ENCODE peak calls at places on chromosomes 3 and 15, in four cellular contexts. R is hepatocyte, U is mesendoderm, J is ureter. Z is an unnamed sample.

GRCh38 chr15:23035964-23036566 is 3.3 kb downstream of the TUBGCP5 start:
- DNase-seq in J (no peak), U (peak; percentile 88), R (peak; percentile 57), Z (no peak)

GRCh38 chr15:77179541-77179998 is 108.7 kb upstream of the TSPAN3 start:
- DNase-seq in J (no peak), R (no peak), U (no peak), Z (no peak)

GRCh38 chr3:55330355-55330754 is 156.8 kb downstream of the WNT5A start:
- DNase-seq in J (no peak), U (peak; percentile 82), R (peak; percentile 80), Z (no peak)

GRCh38 chr3:132422531-132422930 is 5.2 kb downstream of the DNAJC13 start:
- DNase-seq in R (no peak), U (no peak), J (no peak), Z (no peak)

GRCh38 chr3:10468611-10469354 is 36.6 kb downstream of the ATP2B2 start:
- DNase-seq in R (no peak), U (no peak), J (no peak), Z (no peak)

GRCh38 chr15:64825081-64825430 is 391 bp downstream of the PIF1 start:
- DNase-seq in U (no peak), J (no peak), R (no peak), Z (no peak)

GRCh38 chr15:77437264-77437663 is 16.6 kb downstream of the HMG20A start:
- DNase-seq in J (no peak), U (no peak), R (no peak), Z (no peak)

GRCh38 chr3:43239755-43240154 is 46.6 kb upstream of the SNRK start:
- DNase-seq in J (no peak), R (no peak), U (no peak), Z (no peak)

GRCh38 chr3:52051444-52051843 is 4.9 kb downstream of the DUSP7 start:
- DNase-seq in U (no peak), R (no peak), J (no peak), Z (no peak)

GRCh38 chr3:182786564-182787196 is 6.6 kb upstream of the ATP11B start:
- DNase-seq in R (no peak), U (no peak), J (no peak), Z (no peak)

GRCh38 chr15:42348083-42348482 is 11.2 kb upstream of the CAPN3 start:
- DNase-seq in J (no peak), U (no peak), R (no peak), Z (no peak)

GRCh38 chr3:187744169-187745151 is 808 bp downstream of the BCL6 start:
- DNase-seq in U (peak; percentile 72), J (peak; percentile 66), R (peak; percentile 69), Z (peak; percentile 75)

GRCh38 chr3:152436707-152437615 is 168.2 kb downstream of the MBNL1 start:
- DNase-seq in J (no peak), R (no peak), U (peak; percentile 79), Z (no peak)

GRCh38 chr15:29516929-29517328 is 247.3 kb upstream of the NSMCE3 start:
- DNase-seq in J (no peak), U (no peak), R (no peak), Z (no peak)

GRCh38 chr3:138786788-138787276 is 47.9 kb downstream of the PIK3CB start:
- DNase-seq in J (no peak), R (no peak), U (no peak), Z (no peak)

GRCh38 chr3:11015369-11015768 is 22.8 kb downstream of the SLC6A1 start:
- DNase-seq in R (no peak), U (no peak), J (no peak), Z (no peak)

GRCh38 chr15:61890106-61890505 is 170.1 kb downstream of the VPS13C start:
- DNase-seq in U (no peak), R (no peak), J (no peak), Z (no peak)

GRCh38 chr15:53511175-53511574 is 248.3 kb downstream of the WDR72 start:
- DNase-seq in U (no peak), J (no peak), R (no peak), Z (no peak)

GRCh38 chr15:96331141-96331941 is 841 bp downstream of the NR2F2 start:
- DNase-seq in R (peak; percentile 75), U (no peak), J (no peak), Z (no peak)

GRCh38 chr3:50345586-50345985 is at the start of gene ZMYND10:
- DNase-seq in J (peak; percentile 64), U (peak; percentile 78), R (peak; percentile 66), Z (peak; percentile 94)

GRCh38 chr3:172640751-172641150 is 70.1 kb downstream of the NCEH1 start:
- DNase-seq in R (no peak), U (no peak), J (no peak), Z (no peak)